ENCODE peak calls at places on chromosomes 6 and 20, in eight cellular contexts. S, Y, N, V, H, P, A and T are unnamed samples.
A peak's percentile ranks its signal among the peaks of the same experiment; 100 is the strongest.

GRCh38 chr6:144655376-144655775 is 370.2 kb downstream of the UTRN start:
- DNase-seq in S (no peak), Y (no peak), N (peak; percentile 60), V (no peak), H (no peak), P (no peak), A (peak; percentile 25), T (no peak)

GRCh38 chr6:142802124-142802523 is 142.9 kb downstream of the HIVEP2 start:
- DNase-seq in S (no peak), Y (no peak), N (peak; percentile 99), V (peak; percentile 94), H (no peak), P (peak; percentile 56), A (peak; percentile 99), T (peak; percentile 98)

GRCh38 chr6:166473886-166474596 is 91.3 kb upstream of the MPC1 start:
- DNase-seq in S (no peak), Y (no peak), N (no peak), V (no peak), H (no peak), P (no peak), A (no peak), T (no peak)

GRCh38 chr6:69422474-69422873 is 374.3 kb downstream of the LMBRD1 start:
- DNase-seq in S (no peak), Y (no peak), N (no peak), V (no peak), H (no peak), P (no peak), A (no peak), T (no peak)

GRCh38 chr6:145071836-145072235 is 663.5 kb downstream of the EPM2A start:
- DNase-seq in S (no peak), Y (no peak), N (peak; percentile 94), V (peak; percentile 34), H (no peak), P (peak; percentile 8), A (peak; percentile 93), T (peak; percentile 51)

GRCh38 chr6:154632121-154632520 is 101.1 kb upstream of the SCAF8 start:
- DNase-seq in S (no peak), Y (no peak), N (no peak), V (no peak), H (no peak), P (no peak), A (no peak), T (no peak)

GRCh38 chr20:7358670-7359069 is 581.6 kb downstream of the HAO1 start:
- DNase-seq in S (no peak), Y (no peak), N (no peak), V (no peak), H (no peak), P (no peak), A (no peak), T (no peak)

GRCh38 chr20:18031888-18032509 is 25.7 kb downstream of the OVOL2 start:
- DNase-seq in S (no peak), Y (no peak), N (no peak), V (no peak), H (no peak), P (no peak), A (no peak), T (no peak)

GRCh38 chr20:36491901-36492617 is 49.3 kb upstream of the MYL9 start:
- DNase-seq in S (no peak), Y (no peak), N (peak; percentile 67), V (no peak), H (no peak), P (no peak), A (peak; percentile 67), T (no peak)

GRCh38 chr6:133978896-133979240 is 25.8 kb downstream of the TBPL1 start:
- DNase-seq in S (no peak), Y (no peak), N (peak; percentile 42), V (no peak), H (no peak), P (no peak), A (no peak), T (no peak)

GRCh38 chr6:143952386-143952785 is 55.7 kb downstream of the PLAGL1 start:
- DNase-seq in S (no peak), Y (no peak), N (no peak), V (no peak), H (no peak), P (no peak), A (no peak), T (no peak)

GRCh38 chr6:36592221-36592655 is 1.9 kb upstream of the SRSF3 start:
- DNase-seq in S (no peak), Y (no peak), N (no peak), V (no peak), H (no peak), P (no peak), A (no peak), T (no peak)

GRCh38 chr6:109441069-109441816 is 719 bp downstream of the SMPD2 start:
- DNase-seq in S (no peak), Y (peak; percentile 64), N (peak; percentile 65), V (no peak), H (no peak), P (peak; percentile 54), A (peak; percentile 50), T (no peak)

GRCh38 chr20:9660236-9660868 is 146.0 kb downstream of the LAMP5 start:
- DNase-seq in S (no peak), Y (no peak), N (peak; percentile 20), V (no peak), H (no peak), P (no peak), A (peak; percentile 12), T (no peak)

GRCh38 chr6:7976485-7977010 is 66.0 kb upstream of the TXNDC5 start:
- DNase-seq in S (no peak), Y (no peak), N (no peak), V (no peak), H (no peak), P (no peak), A (no peak), T (no peak)

GRCh38 chr6:30759575-30760239 is 15.4 kb upstream of the IER3 start:
- DNase-seq in S (no peak), Y (no peak), N (peak; percentile 98), V (peak; percentile 88), H (no peak), P (peak; percentile 85), A (peak; percentile 99), T (peak; percentile 98)

GRCh38 chr6:154510144-154510905 is at the start of gene CNKSR3:
- DNase-seq in S (peak; percentile 82), Y (peak; percentile 90), N (peak; percentile 92), V (peak; percentile 76), H (no peak), P (peak; percentile 81), A (peak; percentile 96), T (peak; percentile 91)

GRCh38 chr6:28995093-28995650 is 9.9 kb downstream of the ZNF311 start:
- DNase-seq in S (no peak), Y (no peak), N (no peak), V (no peak), H (no peak), P (no peak), A (peak; percentile 18), T (no peak)

GRCh38 chr6:125821825-125822281 is 31.1 kb downstream of the NCOA7 start:
- DNase-seq in S (no peak), Y (no peak), N (no peak), V (no peak), H (no peak), P (peak; percentile 34), A (peak; percentile 8), T (no peak)

GRCh38 chr20:14877616-14878015 is 540.2 kb upstream of the FLRT3 start:
- DNase-seq in S (no peak), Y (no peak), N (no peak), V (no peak), H (no peak), P (no peak), A (no peak), T (no peak)

GRCh38 chr6:52400316-52401041 is 19.7 kb upstream of the EFHC1 start:
- DNase-seq in S (no peak), Y (no peak), N (no peak), V (no peak), H (no peak), P (no peak), A (no peak), T (no peak)

GRCh38 chr6:34015576-34015975 is 130.3 kb downstream of the GRM4 start:
- DNase-seq in S (no peak), Y (no peak), N (no peak), V (no peak), H (no peak), P (no peak), A (no peak), T (no peak)

GRCh38 chr6:47650553-47651432 is 47.6 kb upstream of the ADGRF4 start:
- DNase-seq in S (no peak), Y (no peak), N (no peak), V (no peak), H (no peak), P (no peak), A (no peak), T (no peak)

GRCh38 chr6:47258724-47259347 is 50.9 kb downstream of the TNFRSF21 start:
- DNase-seq in S (no peak), Y (no peak), N (no peak), V (no peak), H (no peak), P (no peak), A (no peak), T (no peak)